ENCODE peak calls at places on chromosomes 1 and 21, in five cellular contexts. R, S, U, A and M are unnamed samples.

GRCh38 chr1:205441716-205442050 is 14.2 kb downstream of the BLACAT1 start:
- DNase-seq in R (no peak), S (no peak), U (no peak), A (no peak), M (no peak)

GRCh38 chr1:241652012-241652411 is at the start of gene WDR64:
- DNase-seq in R (no peak), S (no peak), U (no peak), A (no peak), M (no peak)

GRCh38 chr1:209513226-209513625 is 70.3 kb upstream of the CAMK1G start:
- DNase-seq in R (no peak), S (peak), U (peak), A (peak), M (peak)

GRCh38 chr1:11767932-11768704 is 6.1 kb downstream of the C1orf167 start:
- DNase-seq in R (no peak), S (no peak), U (peak), A (no peak), M (no peak)

GRCh38 chr1:179164494-179164893 is 65.0 kb downstream of the ABL2 start:
- DNase-seq in R (no peak), S (peak), U (peak), A (peak), M (peak)

GRCh38 chr1:98693385-98693784 is 31.9 kb downstream of the SNX7 start:
- DNase-seq in R (no peak), S (no peak), U (no peak), A (no peak), M (no peak)

GRCh38 chr1:98053471-98054366 is 132.9 kb upstream of the DPYD start:
- DNase-seq in R (peak), S (peak), U (peak), A (peak), M (peak)

GRCh38 chr1:190475394-190476250 is 2.0 kb downstream of the BRINP3 start:
- DNase-seq in R (no peak), S (no peak), U (peak), A (no peak), M (peak)

GRCh38 chr1:226061793-226062557 is 541 bp upstream of the H3-3A start:
- DNase-seq in R (peak), S (peak), U (peak), A (peak), M (peak)

GRCh38 chr21:27761623-27762022 is 794.7 kb upstream of the ADAMTS5 start:
- DNase-seq in R (no peak), S (no peak), U (no peak), A (no peak), M (no peak)

GRCh38 chr1:21764615-21765423 is 18.1 kb downstream of the USP48 start:
- DNase-seq in R (no peak), S (peak), U (peak), A (peak), M (peak)

GRCh38 chr1:204924013-204924759 is 53.5 kb downstream of the NFASC start:
- DNase-seq in R (no peak), S (peak), U (no peak), A (no peak), M (no peak)

GRCh38 chr1:53614231-53615021 is 124.5 kb downstream of the GLIS1 start:
- DNase-seq in R (no peak), S (no peak), U (no peak), A (no peak), M (no peak)

GRCh38 chr21:26982767-26983166 is 15.9 kb upstream of the ADAMTS5 start:
- DNase-seq in R (no peak), S (no peak), U (peak), A (no peak), M (no peak)

GRCh38 chr1:57146100-57146499 is 180.3 kb upstream of the C8B start:
- DNase-seq in R (no peak), S (no peak), U (no peak), A (no peak), M (no peak)

GRCh38 chr1:45400049-45400448 is 59.8 kb upstream of the MUTYH start:
- DNase-seq in R (no peak), S (no peak), U (no peak), A (no peak), M (no peak)

GRCh38 chr1:34806396-34806795 is 13.6 kb downstream of the GJA4 start:
- DNase-seq in R (no peak), S (peak), U (peak), A (no peak), M (peak)

GRCh38 chr1:44472614-44473262 is 67.7 kb downstream of the RNF220 start:
- DNase-seq in R (no peak), S (no peak), U (no peak), A (no peak), M (peak)

GRCh38 chr1:42873670-42874069 is 27.3 kb downstream of the ZNF691 start:
- DNase-seq in R (no peak), S (no peak), U (no peak), A (no peak), M (no peak)

GRCh38 chr1:116984406-116985160 is 17.0 kb upstream of the CD101 start:
- DNase-seq in R (no peak), S (no peak), U (no peak), A (no peak), M (no peak)

GRCh38 chr1:59506952-59507351 is 210.1 kb downstream of the FGGY start:
- DNase-seq in R (no peak), S (no peak), U (no peak), A (peak), M (no peak)

GRCh38 chr1:221117548-221117951 is 238.3 kb downstream of the HLX start:
- DNase-seq in R (no peak), S (peak), U (peak), A (peak), M (peak)

GRCh38 chr1:112395261-112395831 is 668 bp upstream of the CTTNBP2NL start:
- DNase-seq in R (no peak), S (no peak), U (no peak), A (no peak), M (peak)

GRCh38 chr1:20302093-20302471 is 11.4 kb downstream of the VWA5B1 start:
- DNase-seq in R (no peak), S (no peak), U (no peak), A (no peak), M (no peak)

GRCh38 chr1:77986810-77987209 is 7.9 kb upstream of the FUBP1 start:
- DNase-seq in R (no peak), S (no peak), U (no peak), A (no peak), M (no peak)

GRCh38 chr21:45972716-45973474 is 8.7 kb upstream of the COL6A1 start:
- DNase-seq in R (peak), S (peak), U (peak), A (peak), M (peak)

GRCh38 chr1:116951175-116951935 is 41.6 kb downstream of the PTGFRN start:
- DNase-seq in R (no peak), S (peak), U (peak), A (peak), M (peak)

GRCh38 chr1:21818661-21819060 is 6.6 kb downstream of the LDLRAD2 start:
- DNase-seq in R (no peak), S (no peak), U (peak), A (peak), M (peak)

GRCh38 chr1:108719654-108720435 is 7.1 kb downstream of the FNDC7 start:
- DNase-seq in R (no peak), S (peak), U (peak), A (peak), M (peak)

GRCh38 chr1:202016022-202016624 is 5.7 kb downstream of the ELF3 start:
- DNase-seq in R (no peak), S (no peak), U (peak), A (no peak), M (no peak)

GRCh38 chr1:10616696-10617095 is 141.9 kb downstream of the PEX14 start:
- DNase-seq in R (no peak), S (no peak), U (no peak), A (no peak), M (no peak)

GRCh38 chr21:44444286-44444931 is 10.9 kb upstream of the LRRC3 start:
- DNase-seq in R (no peak), S (no peak), U (no peak), A (no peak), M (no peak)

GRCh38 chr1:216606047-216606637 is 117.1 kb downstream of the ESRRG start:
- DNase-seq in R (no peak), S (no peak), U (no peak), A (no peak), M (no peak)

GRCh38 chr1:201737350-201738060 is 91.5 kb upstream of the IPO9 start:
- DNase-seq in R (no peak), S (peak), U (peak), A (peak), M (peak)

GRCh38 chr1:53294557-53294956 is 33.3 kb downstream of the LRP8 start:
- DNase-seq in R (no peak), S (peak), U (peak), A (peak), M (peak)

GRCh38 chr1:42264791-42265190 is 70.2 kb downstream of the FOXJ3 start:
- DNase-seq in R (no peak), S (no peak), U (no peak), A (no peak), M (no peak)

GRCh38 chr1:218461351-218461750 is 116.2 kb downstream of the TGFB2 start:
- DNase-seq in R (no peak), S (no peak), U (no peak), A (no peak), M (no peak)
- H3K4me3 ChIP-seq in R (no peak), S (no peak), U (no peak), A (no peak), M (no peak)

GRCh38 chr1:167088746-167089417 is 1.3 kb downstream of the GPA33 start:
- DNase-seq in R (no peak), S (no peak), U (no peak), A (no peak), M (no peak)
- H3K4me3 ChIP-seq in R (no peak), S (no peak), U (no peak), A (no peak), M (no peak)

DNA sequence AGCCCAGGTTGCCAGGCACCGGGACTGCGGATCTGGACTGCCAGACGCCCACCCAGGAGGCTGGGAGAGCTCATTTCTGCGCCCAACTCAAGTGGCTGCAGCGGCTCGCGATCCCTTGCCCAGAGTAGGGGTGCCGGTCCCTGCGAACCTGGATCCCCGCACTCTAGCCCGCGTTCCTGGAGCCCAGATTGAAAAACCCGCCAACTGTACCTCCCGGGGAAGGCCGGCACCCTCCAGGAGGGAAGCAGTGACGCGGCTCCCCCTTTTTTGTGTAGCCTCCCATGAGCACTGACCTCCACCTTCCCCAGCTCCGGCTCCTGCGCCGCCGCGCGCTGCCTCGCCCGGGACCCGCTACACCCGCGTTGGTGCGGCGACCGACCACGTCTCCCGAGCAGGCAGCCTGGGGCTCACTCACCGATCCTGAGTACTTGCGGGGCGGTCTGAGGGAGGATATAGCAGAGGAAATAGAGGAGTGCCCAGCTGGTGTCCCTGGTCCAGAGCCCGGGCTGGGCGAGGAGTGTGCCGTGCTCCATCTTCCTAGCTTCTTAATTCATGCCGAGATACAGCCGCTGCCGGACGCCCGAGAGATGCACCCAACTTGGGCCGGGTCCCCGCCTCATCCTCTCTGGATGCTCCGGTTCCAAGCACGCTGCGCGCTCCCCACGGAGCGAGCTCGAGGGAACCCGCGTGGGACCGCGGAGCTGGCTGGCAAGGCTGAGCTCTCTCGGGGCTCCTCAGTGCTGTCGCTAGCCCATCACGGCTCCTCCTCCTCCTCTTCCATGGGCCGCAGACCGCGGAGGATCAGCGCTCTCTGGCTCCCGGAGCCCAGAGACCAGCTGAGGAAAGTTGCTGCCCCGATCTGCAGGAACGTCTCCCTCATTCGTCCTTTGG is 583 bp downstream of the GRIK1 start:
- DNase-seq in R (peak), S (no peak), U (peak), A (no peak), M (no peak)
- H3K4me3 ChIP-seq in R (no peak), S (peak), U (peak), A (peak), M (peak)

GRCh38 chr1:1959840-1960479 is 40.9 kb upstream of the TMEM52 start:
- DNase-seq in R (peak), S (peak), U (peak), A (peak), M (peak)
- H3K4me3 ChIP-seq in R (no peak), S (no peak), U (no peak), A (peak), M (no peak)

GRCh38 chr1:156420209-156421061 is 51.4 kb downstream of the RHBG start:
- DNase-seq in R (no peak), S (no peak), U (no peak), A (no peak), M (no peak)

GRCh38 chr1:156421939-156422601 is 53.1 kb downstream of the RHBG start:
- DNase-seq in R (no peak), S (no peak), U (no peak), A (no peak), M (no peak)

GRCh38 chr1:156417700-156418015 is 48.6 kb downstream of the RHBG start:
- DNase-seq in R (no peak), S (no peak), U (no peak), A (no peak), M (no peak)

GRCh38 chr1:156421062-156421938 is 52.3 kb downstream of the RHBG start:
- DNase-seq in R (peak), S (peak), U (peak), A (peak), M (peak)

DNA sequence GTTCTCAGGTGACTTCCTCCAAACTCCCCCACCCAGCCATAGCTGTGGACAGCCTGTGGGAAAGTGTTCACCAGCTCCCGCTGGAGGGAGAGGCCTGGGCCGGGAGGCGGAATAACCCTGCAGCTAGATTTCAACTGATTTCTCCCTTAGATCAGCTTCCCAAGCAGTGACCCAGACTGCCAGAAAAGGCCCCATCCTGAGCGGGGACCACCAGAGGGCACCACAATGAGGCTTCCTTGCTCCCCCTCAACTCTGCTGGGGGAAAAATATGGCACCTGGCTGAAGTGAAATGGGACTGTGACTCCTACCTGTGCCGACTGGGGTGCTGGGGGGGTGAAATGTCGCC is 50.8 kb downstream of the RHBG start:
- DNase-seq in R (no peak), S (no peak), U (no peak), A (no peak), M (no peak)
- H3K4me3 ChIP-seq in R (no peak), S (no peak), U (no peak), A (no peak), M (no peak)

DNA sequence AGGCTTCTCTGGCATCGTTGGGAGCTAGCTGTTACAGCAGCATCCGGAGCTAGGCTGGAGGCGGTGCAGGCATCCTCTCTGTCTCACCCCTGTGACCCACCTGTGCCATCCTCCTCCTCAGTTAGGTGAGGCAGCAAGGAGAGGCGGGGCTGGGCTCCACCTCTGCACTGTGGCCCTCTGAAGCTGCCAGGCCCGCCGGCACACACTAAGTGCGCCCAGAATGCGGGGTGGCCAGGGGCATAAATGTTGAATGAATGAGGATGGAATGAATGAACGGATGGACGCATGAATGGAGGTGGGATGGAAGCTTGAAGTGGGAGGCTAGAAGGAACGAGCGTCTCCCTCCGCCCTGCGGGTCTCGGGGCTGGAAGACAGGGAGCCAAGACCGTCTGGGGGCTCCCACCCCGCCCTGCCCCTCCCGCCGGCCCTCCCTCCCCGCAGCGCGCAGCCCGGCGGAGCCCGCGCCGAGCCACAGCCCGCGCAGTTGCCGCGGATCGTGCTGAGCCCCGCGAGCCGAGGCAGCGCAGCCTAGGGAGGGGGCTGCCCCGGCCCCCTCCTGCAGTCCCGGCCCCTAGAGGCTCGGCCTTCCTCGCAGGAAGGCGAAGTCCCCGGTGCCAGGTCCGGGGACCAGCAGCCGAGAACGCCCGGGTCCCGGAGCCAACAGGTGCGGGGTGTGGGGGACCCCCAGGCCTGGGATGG is at the start of gene HCRTR1:
- DNase-seq in R (no peak), S (no peak), U (peak), A (no peak), M (no peak)
- H3K4me3 ChIP-seq in R (peak), S (peak), U (peak), A (peak), M (peak)

GRCh38 chr1:231601775-231602674 is 24.6 kb upstream of the DISC1 start:
- DNase-seq in R (no peak), S (no peak), U (no peak), A (peak), M (peak)

GRCh38 chr1:231602675-231602984 is 24.0 kb upstream of the DISC1 start:
- DNase-seq in R (no peak), S (no peak), U (no peak), A (no peak), M (no peak)

GRCh38 chr1:231605389-231606100 is 21.0 kb upstream of the DISC1 start:
- DNase-seq in R (no peak), S (no peak), U (no peak), A (no peak), M (no peak)

GRCh38 chr1:231603598-231604275 is 22.9 kb upstream of the DISC1 start:
- DNase-seq in R (peak), S (peak), U (peak), A (peak), M (peak)

GRCh38 chr1:231604276-231604621 is 22.3 kb upstream of the DISC1 start:
- DNase-seq in R (no peak), S (no peak), U (no peak), A (no peak), M (no peak)
- H3K4me3 ChIP-seq in R (no peak), S (no peak), U (no peak), A (no peak), M (no peak)